ENCODE peak calls at places on chromosomes 12 and 14, in four cellular contexts. S, O, P and H are unnamed samples.

GRCh38 chr14:68468437-68469207 is 324.2 kb downstream of the ZFP36L1 start:
- DNase-seq in S (no peak), O (no peak), P (no peak), H (no peak)

GRCh38 chr14:68157971-68158371 is 338.4 kb downstream of the RAD51B start:
- DNase-seq in S (no peak), O (no peak), P (no peak), H (no peak)

GRCh38 chr14:80959448-80960006 is 4.1 kb downstream of the TSHR start:
- DNase-seq in S (peak; percentile 11), O (no peak), P (no peak), H (no peak)

GRCh38 chr14:22131749-22132476 is 457.1 kb downstream of the DAD1 start:
- DNase-seq in S (no peak), O (no peak), P (no peak), H (no peak)

GRCh38 chr14:69153848-69154208 is 909 bp upstream of the DCAF5 start:
- DNase-seq in S (peak; percentile 41), O (peak; percentile 39), P (no peak), H (peak; percentile 36)

GRCh38 chr12:53267309-53268008 is 640 bp upstream of the ESPL1 start:
- DNase-seq in S (peak; percentile 15), O (no peak), P (no peak), H (no peak)

GRCh38 chr12:54193437-54193836 is 4.7 kb upstream of the SMUG1 start:
- DNase-seq in S (no peak), O (no peak), P (no peak), H (no peak)

GRCh38 chr14:77423423-77423822 is at the start of gene NOXRED1:
- DNase-seq in S (no peak), O (no peak), P (no peak), H (no peak)

GRCh38 chr14:20143911-20144310 is 5.3 kb downstream of the OR4N5 start:
- DNase-seq in S (no peak), O (no peak), P (no peak), H (no peak)

GRCh38 chr14:61620130-61620946 is 75.0 kb upstream of the HIF1A start:
- DNase-seq in S (no peak), O (no peak), P (no peak), H (no peak)

GRCh38 chr12:1591029-1591428 is 3.4 kb downstream of the FBXL14 start:
- DNase-seq in S (no peak), O (no peak), P (peak; percentile 67), H (no peak)

GRCh38 chr12:1590083-1590979 is 4.0 kb downstream of the FBXL14 start:
- DNase-seq in S (peak; percentile 26), O (no peak), P (no peak), H (no peak)

GRCh38 chr12:1592444-1593231 is 1.7 kb downstream of the FBXL14 start:
- DNase-seq in S (peak; percentile 43), O (peak; percentile 53), P (no peak), H (no peak)

GRCh38 chr12:1593232-1594044 is 943 bp downstream of the FBXL14 start:
- DNase-seq in S (peak; percentile 70), O (no peak), P (no peak), H (peak; percentile 66)

DNA sequence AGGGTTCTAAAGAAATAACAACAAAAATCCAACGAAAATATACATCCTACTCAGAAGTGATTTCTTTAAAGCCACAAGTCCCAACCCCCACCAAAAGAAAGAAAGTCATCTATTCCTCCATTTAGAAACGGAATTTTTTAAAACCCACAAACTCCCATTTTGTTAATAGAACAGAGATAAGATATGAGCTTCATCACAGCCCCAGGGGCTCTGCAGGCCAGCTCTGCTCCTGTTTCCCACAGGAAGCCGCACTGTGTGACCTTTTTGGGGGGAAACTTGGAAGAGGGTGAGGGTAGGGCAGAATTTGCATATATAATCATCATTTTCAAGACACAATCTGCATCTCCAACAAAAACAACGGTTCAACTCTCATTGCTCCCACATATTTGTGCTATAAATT is 2.8 kb downstream of the FBXL14 start:
- DNase-seq in S (no peak), O (no peak), P (no peak), H (no peak)
- TF ChIP-seq POLR2A in S (no peak), O (no peak), P (no peak), H (no peak)

GRCh38 chr14:64724578-64724930 is 20.3 kb downstream of the PLEKHG3 start:
- DNase-seq in S (no peak), O (no peak), P (no peak), H (no peak)
- H3K27ac ChIP-seq in S (peak overlapping the region; percentile 62), O (peak overlapping the region; percentile 21), P (peak overlapping the region; percentile 81), H (no peak overlapping the region)

DNA sequence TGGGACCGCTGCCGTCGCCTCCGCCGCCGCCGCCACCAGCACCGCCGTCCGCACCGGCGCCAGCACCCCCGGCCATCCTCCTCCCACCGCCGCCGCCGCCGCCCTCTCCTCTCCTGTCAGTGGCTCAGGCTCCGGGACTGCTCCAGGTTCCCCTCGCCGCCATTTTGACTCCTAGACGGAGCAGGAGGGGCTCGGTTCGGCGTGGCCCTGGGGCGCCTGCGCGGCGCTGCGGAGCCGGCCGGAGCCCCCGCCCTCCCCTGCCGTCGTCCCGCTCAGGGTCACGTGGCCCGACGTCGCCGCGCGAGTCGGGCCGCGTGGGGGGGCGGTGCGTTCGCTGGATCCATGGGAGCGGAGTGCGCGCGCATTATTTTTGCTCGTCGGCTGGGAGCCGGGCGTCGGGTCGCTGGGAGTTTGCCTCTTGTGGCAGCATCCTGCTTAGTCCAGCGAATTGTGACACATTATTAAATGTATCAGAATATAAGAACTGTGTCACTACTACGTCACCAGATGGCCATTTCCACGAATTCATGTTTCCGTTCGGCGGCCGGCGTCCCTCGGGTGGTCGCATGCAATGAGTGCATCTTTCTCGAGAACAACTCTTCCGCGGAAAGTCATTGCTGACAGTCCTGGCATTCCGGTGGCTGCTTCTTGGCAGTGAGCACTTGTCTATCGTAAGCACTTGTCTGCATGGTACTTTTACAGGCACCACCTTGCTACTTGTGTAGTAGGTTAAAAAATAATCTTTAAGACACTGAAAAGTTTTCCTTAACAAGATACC is at the start of gene BTBD7:
- DNase-seq in S (peak; percentile 97), O (peak; percentile 96), P (peak; percentile 93), H (peak; percentile 97)
- TF ChIP-seq POLR2A in S (peak; percentile 34), O (peak; percentile 69), P (peak; percentile 53), H (peak; percentile 46)

GRCh38 chr12:41932028-41932427 is 212.6 kb downstream of the GXYLT1 start:
- DNase-seq in S (no peak), O (no peak), P (no peak), H (no peak)

GRCh38 chr12:41936333-41936732 is 208.3 kb downstream of the GXYLT1 start:
- DNase-seq in S (no peak), O (no peak), P (no peak), H (no peak)

GRCh38 chr12:41932470-41932991 is 212.1 kb downstream of the GXYLT1 start:
- DNase-seq in S (peak; percentile 63), O (peak; percentile 82), P (no peak), H (peak; percentile 85)
- H3K27ac ChIP-seq in S (no peak overlapping the region), O (peak overlapping the region; percentile 68), P (no peak overlapping the region), H (no peak overlapping the region)

DNA sequence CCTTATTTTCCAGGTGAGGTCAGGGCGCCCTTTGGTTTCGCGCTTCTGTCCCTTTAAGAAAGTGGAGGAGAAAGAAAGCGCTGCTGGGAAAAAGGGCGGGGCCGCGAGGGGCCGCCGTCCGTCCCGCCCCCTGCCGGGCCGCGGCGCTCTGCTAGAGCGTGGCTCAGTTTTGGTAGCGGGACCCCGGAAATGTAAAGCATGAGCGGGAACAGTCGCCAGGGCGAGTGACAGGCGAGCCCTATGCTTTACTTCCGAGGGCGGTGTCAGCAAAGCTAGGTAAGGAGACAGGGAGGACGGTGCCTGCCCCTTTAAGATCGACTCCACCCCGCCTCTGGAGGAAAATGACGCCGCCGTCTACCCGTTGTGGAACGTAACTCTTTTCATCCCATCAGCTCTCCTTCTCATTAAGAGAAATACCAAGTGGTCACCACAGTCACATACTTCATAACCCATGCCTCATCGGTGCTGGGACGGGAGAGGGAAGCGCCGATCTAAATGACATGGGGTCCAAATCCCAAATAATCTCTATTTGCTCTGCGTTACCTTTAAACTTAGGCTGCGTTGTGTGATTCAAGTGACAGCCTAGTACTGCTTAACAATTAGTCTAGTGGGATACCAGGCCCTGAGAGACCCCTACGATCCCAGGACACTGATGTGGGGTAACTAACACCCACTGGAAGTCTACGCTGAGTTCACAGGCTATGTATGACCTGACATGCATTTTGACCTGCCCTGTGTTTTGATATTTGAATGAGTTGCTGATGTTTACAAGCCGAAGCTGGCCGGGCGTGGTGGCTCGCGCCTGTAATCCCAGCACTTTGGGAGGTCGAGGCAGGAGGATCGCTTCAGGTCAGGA is at the start of gene ETFBKMT:
- DNase-seq in S (peak; percentile 96), O (peak; percentile 87), P (peak; percentile 85), H (peak; percentile 82)
- TF ChIP-seq POLR2A in S (peak; percentile 57), O (peak; percentile 32), P (peak; percentile 27), H (peak; percentile 65)

DNA sequence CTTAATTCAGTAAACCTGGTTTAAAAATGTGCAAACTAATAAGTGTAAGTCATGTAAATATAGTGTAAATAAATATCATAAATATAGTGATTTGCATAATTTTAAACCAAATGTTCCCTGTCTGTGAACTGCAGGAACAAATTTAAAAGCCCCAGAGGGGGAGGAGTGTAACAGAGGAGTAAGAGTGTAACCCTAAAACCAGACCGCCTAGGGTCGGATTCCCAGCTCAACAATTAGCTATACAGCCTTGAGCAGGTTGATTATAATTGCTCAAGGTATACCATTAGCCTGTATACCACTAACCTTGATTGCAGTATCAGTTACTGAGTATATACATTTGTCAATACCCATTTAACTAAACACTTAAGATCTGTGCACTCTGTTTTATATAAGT is 218.4 kb downstream of the ADAMTS20 start:
- DNase-seq in S (no peak), O (no peak), P (no peak), H (no peak)
- H3K27ac ChIP-seq in S (no peak overlapping the region), O (no peak overlapping the region), P (no peak overlapping the region), H (no peak overlapping the region)